ENCODE peak calls at places on chromosomes 16 and 17, in seven cellular contexts. S is activated CD4-positive, CD25-positive, alpha-beta regulatory T cell; T is activated CD4-positive, alpha-beta T cell treated with anti-CD3 and anti-CD28 coated beads, Interleukin-2, amount 50 U/mL, for 1 hour; O is frontal cortex; A is substantia nigra; N is hippocampal formation; C is upper lobe of right lung. R is an unnamed sample.

GRCh38 chr17:33688771-33689170 is 395.7 kb upstream of the ASIC2 start:
- DNase-seq in S (no peak), T (no peak), O (no peak), A (no peak), N (no peak), C (no peak), R (no peak)

GRCh38 chr17:20022701-20023100 is 13.5 kb downstream of the SPECC1 start:
- DNase-seq in S (no peak), T (no peak), O (no peak), A (no peak), N (no peak), C (no peak), R (no peak)

GRCh38 chr16:66365588-66365987 is 903 bp upstream of the CDH5 start:
- DNase-seq in S (no peak), T (no peak), O (no peak), A (no peak), N (no peak), C (no peak), R (no peak)

GRCh38 chr16:85151603-85152413 is 39.5 kb upstream of the CIBAR2 start:
- DNase-seq in S (no peak), T (no peak), O (no peak), A (peak), N (no peak), C (no peak), R (no peak)

GRCh38 chr17:204427-205175 is 23.2 kb upstream of the DOC2B start:
- DNase-seq in S (no peak), T (no peak), O (no peak), A (no peak), N (no peak), C (no peak), R (no peak)

GRCh38 chr16:20740007-20740883 is 1.4 kb downstream of the THUMPD1 start:
- DNase-seq in S (no peak), T (no peak), O (no peak), A (no peak), N (no peak), C (no peak), R (no peak)

GRCh38 chr16:27290582-27290981 is 22.0 kb upstream of the NSMCE1 start:
- DNase-seq in S (no peak), T (no peak), O (no peak), A (no peak), N (no peak), C (no peak), R (no peak)

GRCh38 chr16:66511615-66512500 is 38.1 kb downstream of the TK2 start:
- DNase-seq in S (no peak), T (no peak), O (no peak), A (no peak), N (no peak), C (no peak), R (no peak)

GRCh38 chr16:1188781-1189189 is 35.9 kb downstream of the CACNA1H start:
- DNase-seq in S (peak), T (peak), O (peak), A (no peak), N (peak), C (peak), R (peak)

GRCh38 chr16:21028728-21029127 is 121.9 kb downstream of the DNAH3 start:
- DNase-seq in S (no peak), T (no peak), O (no peak), A (no peak), N (no peak), C (no peak), R (no peak)

GRCh38 chr17:48351916-48352332 is 78.1 kb downstream of the SKAP1 start:
- DNase-seq in S (no peak), T (no peak), O (no peak), A (no peak), N (peak), C (no peak), R (no peak)

GRCh38 chr17:62676231-62676943 is 48.9 kb downstream of the MRC2 start:
- DNase-seq in S (no peak), T (no peak), O (no peak), A (no peak), N (no peak), C (no peak), R (no peak)

GRCh38 chr16:78877114-78877513 is 723.4 kb downstream of the MAF start:
- DNase-seq in S (no peak), T (no peak), O (no peak), A (no peak), N (no peak), C (no peak), R (no peak)

GRCh38 chr17:14471052-14471451 is 170.2 kb downstream of the HS3ST3B1 start:
- DNase-seq in S (no peak), T (no peak), O (no peak), A (no peak), N (no peak), C (no peak), R (no peak)

GRCh38 chr17:57166803-57167202 is 81.8 kb downstream of the AKAP1 start:
- DNase-seq in S (no peak), T (no peak), O (no peak), A (no peak), N (no peak), C (no peak), R (no peak)

R was measured in CD8-positive, alpha-beta T cell.